ENCODE peak calls at places on chromosomes 5 and 9, in seven cellular contexts. One of them, this sample, is unnamed.

GRCh38 chr5:43221502-43221901 is 29.5 kb downstream of the NIM1K start:
- DNase-seq in tibial artery: no peak
- DNase-seq in tibial nerve: no peak
- DNase-seq in BJ: no peak
- DNase-seq in Panc1: no peak
- DNase-seq in neural progenitor cell: no peak
- DNase-seq in fibroblast of mammary gland: no peak
- DNase-seq in this sample: no peak

GRCh38 chr5:142770650-142771609 is 753 bp downstream of the ARHGAP26 start:
- DNase-seq in tibial artery: no peak
- DNase-seq in tibial nerve: peak; percentile 19
- DNase-seq in BJ: no peak
- DNase-seq in Panc1: no peak
- DNase-seq in neural progenitor cell: peak; percentile 81
- DNase-seq in fibroblast of mammary gland: peak; percentile 27
- DNase-seq in this sample: peak; percentile 39

GRCh38 chr9:3526903-3527652 is 1.3 kb upstream of the RFX3 start:
- DNase-seq in tibial artery: no peak
- DNase-seq in tibial nerve: no peak
- DNase-seq in BJ: no peak
- DNase-seq in Panc1: no peak
- DNase-seq in neural progenitor cell: peak; percentile 77
- DNase-seq in fibroblast of mammary gland: peak; percentile 25
- DNase-seq in this sample: peak; percentile 5

GRCh38 chr5:44987026-44987425 is 178.3 kb downstream of the MRPS30 start:
- DNase-seq in tibial artery: no peak
- DNase-seq in tibial nerve: no peak
- DNase-seq in BJ: no peak
- DNase-seq in Panc1: no peak
- DNase-seq in neural progenitor cell: no peak
- DNase-seq in fibroblast of mammary gland: no peak
- DNase-seq in this sample: no peak

GRCh38 chr5:66467564-66467963 is 128.6 kb upstream of the MAST4 start:
- DNase-seq in tibial artery: no peak
- DNase-seq in tibial nerve: no peak
- DNase-seq in BJ: no peak
- DNase-seq in Panc1: no peak
- DNase-seq in neural progenitor cell: no peak
- DNase-seq in fibroblast of mammary gland: no peak
- DNase-seq in this sample: no peak

GRCh38 chr5:179375966-179376365 is 30.7 kb upstream of the ADAMTS2 start:
- DNase-seq in tibial artery: no peak
- DNase-seq in tibial nerve: no peak
- DNase-seq in BJ: no peak
- DNase-seq in Panc1: no peak
- DNase-seq in neural progenitor cell: no peak
- DNase-seq in fibroblast of mammary gland: no peak
- DNase-seq in this sample: no peak

GRCh38 chr9:7615344-7615743 is 184.2 kb downstream of the DMAC1 start:
- DNase-seq in tibial artery: no peak
- DNase-seq in tibial nerve: no peak
- DNase-seq in BJ: no peak
- DNase-seq in Panc1: no peak
- DNase-seq in neural progenitor cell: no peak
- DNase-seq in fibroblast of mammary gland: no peak
- DNase-seq in this sample: no peak

GRCh38 chr5:139445325-139446170 is 6.2 kb upstream of the DNAJC18 start:
- DNase-seq in tibial artery: peak; percentile 8
- DNase-seq in tibial nerve: no peak
- DNase-seq in BJ: no peak
- DNase-seq in Panc1: no peak
- DNase-seq in neural progenitor cell: no peak
- DNase-seq in fibroblast of mammary gland: peak; percentile 30
- DNase-seq in this sample: peak; percentile 73

GRCh38 chr5:133149333-133149732 is 97.5 kb downstream of the HSPA4 start:
- DNase-seq in tibial artery: no peak
- DNase-seq in tibial nerve: no peak
- DNase-seq in BJ: no peak
- DNase-seq in Panc1: no peak
- DNase-seq in neural progenitor cell: no peak
- DNase-seq in fibroblast of mammary gland: no peak
- DNase-seq in this sample: no peak

GRCh38 chr9:26833792-26834191 is 58.8 kb downstream of the CAAP1 start:
- DNase-seq in tibial artery: no peak
- DNase-seq in tibial nerve: no peak
- DNase-seq in BJ: peak; percentile 12
- DNase-seq in Panc1: no peak
- DNase-seq in neural progenitor cell: no peak
- DNase-seq in fibroblast of mammary gland: no peak
- DNase-seq in this sample: no peak

GRCh38 chr9:133777111-133777791 is 39.1 kb upstream of the SARDH start:
- DNase-seq in tibial artery: no peak
- DNase-seq in tibial nerve: no peak
- DNase-seq in BJ: no peak
- DNase-seq in Panc1: no peak
- DNase-seq in neural progenitor cell: no peak
- DNase-seq in fibroblast of mammary gland: no peak
- DNase-seq in this sample: no peak

GRCh38 chr9:99259231-99259918 is 37.3 kb downstream of the SEC61B start:
- DNase-seq in tibial artery: peak; percentile 78
- DNase-seq in tibial nerve: peak; percentile 65
- DNase-seq in BJ: no peak
- DNase-seq in Panc1: no peak
- DNase-seq in neural progenitor cell: no peak
- DNase-seq in fibroblast of mammary gland: peak; percentile 35
- DNase-seq in this sample: no peak

DNA sequence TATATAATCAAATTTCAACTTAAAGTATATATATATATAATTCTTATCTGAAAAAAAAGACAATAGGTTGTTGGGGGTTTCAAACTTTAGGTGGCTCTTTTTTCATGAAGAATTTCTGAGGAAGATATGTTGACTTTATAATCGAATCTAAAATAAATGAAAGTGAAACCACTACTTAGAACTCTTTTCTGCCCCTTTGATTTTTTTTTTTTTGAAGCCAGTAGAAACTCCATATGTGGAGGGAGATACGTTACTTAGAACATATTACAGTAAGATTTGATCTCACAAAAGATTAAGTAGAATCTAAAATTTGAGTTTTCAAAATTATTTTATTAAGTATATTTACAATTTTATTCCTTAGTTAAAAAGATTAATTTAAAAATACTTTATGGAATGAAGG is 96.9 kb downstream of the ATG10 start:
- DNase-seq in tibial artery: no peak
- DNase-seq in tibial nerve: no peak
- DNase-seq in BJ: no peak
- DNase-seq in Panc1: no peak
- DNase-seq in neural progenitor cell: no peak
- DNase-seq in fibroblast of mammary gland: no peak
- DNase-seq in this sample: no peak
- H3K4me3 ChIP-seq in tibial artery: no peak overlapping the region
- H3K4me3 ChIP-seq in tibial nerve: peak overlapping the region; percentile 13
- H3K4me3 ChIP-seq in BJ: no peak overlapping the region
- H3K4me3 ChIP-seq in Panc1: no peak overlapping the region
- H3K4me3 ChIP-seq in neural progenitor cell: no peak overlapping the region
- H3K4me3 ChIP-seq in fibroblast of mammary gland: no peak overlapping the region
- H3K4me3 ChIP-seq in this sample: no peak overlapping the region

DNA sequence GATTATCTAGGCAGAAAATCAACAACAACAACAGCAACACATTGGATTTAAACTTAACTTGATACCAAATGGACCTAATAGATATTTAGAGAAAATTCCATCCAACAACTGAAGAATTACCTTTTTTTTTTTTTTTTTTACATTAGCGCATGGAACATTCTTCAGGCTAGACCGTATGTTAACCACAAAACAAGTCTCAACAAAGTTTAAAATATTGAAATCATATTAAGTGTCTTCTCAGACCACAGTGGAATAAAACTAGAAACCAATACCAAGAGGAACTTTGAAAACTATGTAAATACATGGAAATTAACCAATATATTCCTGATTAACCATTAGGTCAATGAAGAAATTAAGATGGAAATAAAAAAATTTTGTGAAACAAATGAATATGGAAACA is 315.8 kb downstream of the CSNK1G3 start:
- DNase-seq in tibial artery: no peak
- DNase-seq in tibial nerve: no peak
- DNase-seq in BJ: no peak
- DNase-seq in Panc1: no peak
- DNase-seq in neural progenitor cell: no peak
- DNase-seq in fibroblast of mammary gland: no peak
- DNase-seq in this sample: no peak
- TF ChIP-seq CTCF in tibial artery: no peak
- TF ChIP-seq CTCF in tibial nerve: no peak
- TF ChIP-seq CTCF in BJ: no peak
- TF ChIP-seq CTCF in Panc1: no peak
- TF ChIP-seq CTCF in neural progenitor cell: no peak
- TF ChIP-seq CTCF in fibroblast of mammary gland: no peak
- TF ChIP-seq CTCF in this sample: no peak

GRCh38 chr5:88144219-88145040 is 124.2 kb downstream of the TMEM161B start:
- DNase-seq in tibial artery: no peak
- DNase-seq in tibial nerve: no peak
- DNase-seq in BJ: no peak
- DNase-seq in Panc1: no peak
- DNase-seq in neural progenitor cell: peak; percentile 63
- DNase-seq in fibroblast of mammary gland: no peak
- DNase-seq in this sample: no peak

GRCh38 chr5:88145603-88146467 is 122.8 kb downstream of the TMEM161B start:
- DNase-seq in tibial artery: no peak
- DNase-seq in tibial nerve: no peak
- DNase-seq in BJ: no peak
- DNase-seq in Panc1: no peak
- DNase-seq in neural progenitor cell: peak; percentile 67
- DNase-seq in fibroblast of mammary gland: no peak
- DNase-seq in this sample: no peak

GRCh38 chr5:88142801-88143692 is 125.6 kb downstream of the TMEM161B start:
- DNase-seq in tibial artery: peak; percentile 71
- DNase-seq in tibial nerve: no peak
- DNase-seq in BJ: no peak
- DNase-seq in Panc1: no peak
- DNase-seq in neural progenitor cell: peak; percentile 45
- DNase-seq in fibroblast of mammary gland: peak; percentile 23
- DNase-seq in this sample: no peak

GRCh38 chr5:88145205-88145602 is 123.4 kb downstream of the TMEM161B start:
- DNase-seq in tibial artery: peak; percentile 22
- DNase-seq in tibial nerve: no peak
- DNase-seq in BJ: no peak
- DNase-seq in Panc1: no peak
- DNase-seq in neural progenitor cell: peak; percentile 15
- DNase-seq in fibroblast of mammary gland: no peak
- DNase-seq in this sample: no peak

DNA sequence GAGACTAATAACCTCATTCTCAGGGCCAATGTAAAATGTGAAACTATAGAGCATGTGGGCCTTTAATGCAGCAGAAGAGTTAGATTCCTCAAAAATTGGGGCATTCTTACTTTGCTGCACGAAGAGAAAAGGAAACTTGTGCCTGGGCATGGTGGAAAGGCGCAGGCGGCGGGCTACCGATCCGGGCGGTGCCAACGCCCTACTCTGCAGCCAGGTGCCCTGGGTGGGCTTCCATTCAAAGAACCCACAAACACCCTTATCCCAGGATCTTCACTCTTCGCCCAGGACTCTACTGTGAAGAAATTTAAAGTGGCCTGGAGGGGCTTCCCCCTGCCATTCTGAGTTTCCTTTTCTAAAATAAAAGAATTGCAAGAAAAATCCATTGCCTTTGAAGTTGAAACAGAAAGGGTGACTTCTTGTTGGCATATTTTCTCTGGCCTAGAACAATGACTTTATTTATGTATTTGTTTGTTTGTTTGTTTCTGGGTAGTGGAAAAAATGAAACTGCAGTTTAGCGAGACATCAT is 124.9 kb downstream of the TMEM161B start:
- DNase-seq in tibial artery: no peak
- DNase-seq in tibial nerve: no peak
- DNase-seq in BJ: no peak
- DNase-seq in Panc1: no peak
- DNase-seq in neural progenitor cell: peak; percentile 12
- DNase-seq in fibroblast of mammary gland: no peak
- DNase-seq in this sample: no peak
- H3K4me3 ChIP-seq in tibial artery: peak overlapping the region; percentile 53
- H3K4me3 ChIP-seq in tibial nerve: no peak overlapping the region
- H3K4me3 ChIP-seq in BJ: no peak overlapping the region
- H3K4me3 ChIP-seq in Panc1: peak overlapping the region; percentile 49
- H3K4me3 ChIP-seq in neural progenitor cell: no peak overlapping the region
- H3K4me3 ChIP-seq in fibroblast of mammary gland: no peak overlapping the region
- H3K4me3 ChIP-seq in this sample: peak overlapping the region; percentile 58

GRCh38 chr5:148729182-148729581 is 74.9 kb upstream of the HTR4 start:
- DNase-seq in tibial artery: no peak
- DNase-seq in tibial nerve: no peak
- DNase-seq in BJ: no peak
- DNase-seq in Panc1: no peak
- DNase-seq in neural progenitor cell: peak; percentile 26
- DNase-seq in fibroblast of mammary gland: no peak
- DNase-seq in this sample: peak; percentile 14
- TF ChIP-seq CTCF in tibial artery: no peak
- TF ChIP-seq CTCF in tibial nerve: no peak
- TF ChIP-seq CTCF in BJ: peak; percentile 2
- TF ChIP-seq CTCF in Panc1: peak; percentile 38
- TF ChIP-seq CTCF in neural progenitor cell: peak; percentile 42
- TF ChIP-seq CTCF in fibroblast of mammary gland: no peak
- TF ChIP-seq CTCF in this sample: peak; percentile 57

GRCh38 chr5:178113841-178114324 is 551 bp downstream of the N4BP3 start:
- DNase-seq in tibial artery: no peak
- DNase-seq in tibial nerve: no peak
- DNase-seq in BJ: no peak
- DNase-seq in Panc1: no peak
- DNase-seq in neural progenitor cell: peak; percentile 61
- DNase-seq in fibroblast of mammary gland: no peak
- DNase-seq in this sample: no peak

GRCh38 chr5:178116406-178116885 is 3.1 kb downstream of the N4BP3 start:
- DNase-seq in tibial artery: no peak
- DNase-seq in tibial nerve: no peak
- DNase-seq in BJ: no peak
- DNase-seq in Panc1: no peak
- DNase-seq in neural progenitor cell: no peak
- DNase-seq in fibroblast of mammary gland: no peak
- DNase-seq in this sample: no peak

GRCh38 chr5:178114325-178115135 is 1.2 kb downstream of the N4BP3 start:
- DNase-seq in tibial artery: no peak
- DNase-seq in tibial nerve: no peak
- DNase-seq in BJ: no peak
- DNase-seq in Panc1: no peak
- DNase-seq in neural progenitor cell: peak; percentile 67
- DNase-seq in fibroblast of mammary gland: no peak
- DNase-seq in this sample: no peak

GRCh38 chr5:178115835-178116405 is 2.6 kb downstream of the N4BP3 start:
- DNase-seq in tibial artery: no peak
- DNase-seq in tibial nerve: no peak
- DNase-seq in BJ: no peak
- DNase-seq in Panc1: no peak
- DNase-seq in neural progenitor cell: peak; percentile 89
- DNase-seq in fibroblast of mammary gland: no peak
- DNase-seq in this sample: no peak

GRCh38 chr5:178115136-178115834 is 2.0 kb downstream of the N4BP3 start:
- DNase-seq in tibial artery: no peak
- DNase-seq in tibial nerve: no peak
- DNase-seq in BJ: no peak
- DNase-seq in Panc1: no peak
- DNase-seq in neural progenitor cell: peak; percentile 93
- DNase-seq in fibroblast of mammary gland: no peak
- DNase-seq in this sample: no peak
- H3K4me3 ChIP-seq in tibial artery: no peak overlapping the region
- H3K4me3 ChIP-seq in tibial nerve: no peak overlapping the region
- H3K4me3 ChIP-seq in BJ: no peak overlapping the region
- H3K4me3 ChIP-seq in Panc1: no peak overlapping the region
- H3K4me3 ChIP-seq in neural progenitor cell: peak overlapping the region; percentile 77
- H3K4me3 ChIP-seq in fibroblast of mammary gland: no peak overlapping the region
- H3K4me3 ChIP-seq in this sample: no peak overlapping the region